ENCODE peak calls at places on chromosomes 3 and 15, in seven cellular contexts. One of them, this sample, is unnamed.

GRCh38 chr3:186882881-186883685 is 40.6 kb downstream of the ADIPOQ start:
- DNase-seq in A549: peak
- DNase-seq in heart left ventricle: no peak
- DNase-seq in GM12891: no peak
- DNase-seq in body of pancreas: no peak
- DNase-seq in ovary: no peak
- DNase-seq in tibial nerve: no peak
- DNase-seq in this sample: no peak

GRCh38 chr3:196988241-196989029 is 19.8 kb upstream of the PIGZ start:
- DNase-seq in GM12891: no peak
- DNase-seq in ovary: no peak
- DNase-seq in heart left ventricle: peak
- DNase-seq in body of pancreas: peak
- DNase-seq in A549: peak
- DNase-seq in tibial nerve: no peak
- DNase-seq in this sample: no peak

GRCh38 chr3:61438253-61439115 is 122.9 kb upstream of the PTPRG start:
- DNase-seq in ovary: no peak
- DNase-seq in GM12891: no peak
- DNase-seq in tibial nerve: no peak
- DNase-seq in heart left ventricle: no peak
- DNase-seq in body of pancreas: no peak
- DNase-seq in A549: no peak
- DNase-seq in this sample: no peak

GRCh38 chr3:139836656-139837464 is 98.1 kb upstream of the CLSTN2 start:
- DNase-seq in body of pancreas: peak
- DNase-seq in ovary: no peak
- DNase-seq in GM12891: no peak
- DNase-seq in tibial nerve: no peak
- DNase-seq in heart left ventricle: no peak
- DNase-seq in A549: no peak
- DNase-seq in this sample: no peak

GRCh38 chr15:29312387-29312786 is 42.8 kb upstream of the NSMCE3 start:
- DNase-seq in GM12891: no peak
- DNase-seq in body of pancreas: no peak
- DNase-seq in ovary: no peak
- DNase-seq in heart left ventricle: no peak
- DNase-seq in tibial nerve: no peak
- DNase-seq in A549: no peak
- DNase-seq in this sample: no peak

GRCh38 chr3:161354554-161354953 is 16.8 kb downstream of the SPTSSB start:
- DNase-seq in heart left ventricle: no peak
- DNase-seq in ovary: no peak
- DNase-seq in GM12891: no peak
- DNase-seq in tibial nerve: no peak
- DNase-seq in body of pancreas: no peak
- DNase-seq in A549: no peak
- DNase-seq in this sample: no peak

GRCh38 chr15:63322541-63322940 is 45.1 kb downstream of the APH1B start:
- DNase-seq in tibial nerve: peak
- DNase-seq in GM12891: no peak
- DNase-seq in heart left ventricle: peak
- DNase-seq in body of pancreas: peak
- DNase-seq in ovary: peak
- DNase-seq in A549: no peak
- DNase-seq in this sample: no peak

GRCh38 chr3:167228135-167228534 is 152.0 kb downstream of the ZBBX start:
- DNase-seq in body of pancreas: no peak
- DNase-seq in tibial nerve: no peak
- DNase-seq in GM12891: no peak
- DNase-seq in ovary: no peak
- DNase-seq in heart left ventricle: no peak
- DNase-seq in A549: no peak
- DNase-seq in this sample: no peak

GRCh38 chr15:79296583-79296982 is 14.1 kb downstream of the ANKRD34C start:
- DNase-seq in body of pancreas: no peak
- DNase-seq in A549: peak
- DNase-seq in tibial nerve: no peak
- DNase-seq in GM12891: no peak
- DNase-seq in ovary: no peak
- DNase-seq in heart left ventricle: no peak
- DNase-seq in this sample: no peak

GRCh38 chr3:194586839-194587238 is 46.4 kb downstream of the TMEM44 start:
- DNase-seq in GM12891: no peak
- DNase-seq in ovary: no peak
- DNase-seq in body of pancreas: no peak
- DNase-seq in A549: no peak
- DNase-seq in tibial nerve: no peak
- DNase-seq in heart left ventricle: no peak
- DNase-seq in this sample: no peak

GRCh38 chr15:72155021-72155621 is 36.9 kb downstream of the SENP8 start:
- DNase-seq in ovary: peak
- DNase-seq in tibial nerve: peak
- DNase-seq in heart left ventricle: peak
- DNase-seq in A549: peak
- DNase-seq in body of pancreas: peak
- DNase-seq in GM12891: no peak
- DNase-seq in this sample: no peak

GRCh38 chr15:65042776-65043322 is 2.3 kb upstream of the SLC51B start:
- DNase-seq in GM12891: no peak
- DNase-seq in body of pancreas: no peak
- DNase-seq in tibial nerve: no peak
- DNase-seq in heart left ventricle: no peak
- DNase-seq in ovary: no peak
- DNase-seq in A549: no peak
- DNase-seq in this sample: no peak

GRCh38 chr3:88180398-88180999 is 30.7 kb downstream of the C3orf38 start:
- DNase-seq in GM12891: peak
- DNase-seq in ovary: no peak
- DNase-seq in tibial nerve: peak
- DNase-seq in A549: peak
- DNase-seq in heart left ventricle: no peak
- DNase-seq in body of pancreas: no peak
- DNase-seq in this sample: no peak

GRCh38 chr3:189827108-189827507 is 195.9 kb downstream of the TP63 start:
- DNase-seq in GM12891: no peak
- DNase-seq in ovary: no peak
- DNase-seq in body of pancreas: no peak
- DNase-seq in A549: no peak
- DNase-seq in tibial nerve: no peak
- DNase-seq in heart left ventricle: no peak
- DNase-seq in this sample: no peak

GRCh38 chr15:55742498-55742926 is 440 bp downstream of the PRTG start:
- DNase-seq in A549: peak
- DNase-seq in body of pancreas: peak
- DNase-seq in tibial nerve: no peak
- DNase-seq in ovary: peak
- DNase-seq in heart left ventricle: peak
- DNase-seq in GM12891: peak
- DNase-seq in this sample: no peak

GRCh38 chr3:37872413-37873160 is 10.9 kb downstream of the CTDSPL start:
- DNase-seq in GM12891: no peak
- DNase-seq in A549: no peak
- DNase-seq in heart left ventricle: no peak
- DNase-seq in tibial nerve: no peak
- DNase-seq in body of pancreas: no peak
- DNase-seq in ovary: no peak
- DNase-seq in this sample: no peak

GRCh38 chr15:66633346-66633745 is 67.5 kb upstream of the LCTL start:
- DNase-seq in body of pancreas: no peak
- DNase-seq in heart left ventricle: no peak
- DNase-seq in A549: no peak
- DNase-seq in ovary: no peak
- DNase-seq in GM12891: no peak
- DNase-seq in tibial nerve: no peak
- DNase-seq in this sample: no peak

GRCh38 chr3:54830658-54831057 is 97.2 kb downstream of the LRTM1 start:
- DNase-seq in heart left ventricle: no peak
- DNase-seq in GM12891: no peak
- DNase-seq in tibial nerve: no peak
- DNase-seq in body of pancreas: no peak
- DNase-seq in ovary: no peak
- DNase-seq in A549: peak
- DNase-seq in this sample: no peak

GRCh38 chr3:33438871-33439270 is 1.3 kb downstream of the UBP1 start:
- DNase-seq in ovary: no peak
- DNase-seq in body of pancreas: no peak
- DNase-seq in tibial nerve: no peak
- DNase-seq in GM12891: no peak
- DNase-seq in A549: no peak
- DNase-seq in heart left ventricle: no peak
- DNase-seq in this sample: no peak

GRCh38 chr3:33441322-33441976 is 1.2 kb upstream of the UBP1 start:
- DNase-seq in ovary: no peak
- DNase-seq in GM12891: no peak
- DNase-seq in heart left ventricle: no peak
- DNase-seq in A549: no peak
- DNase-seq in tibial nerve: peak
- DNase-seq in body of pancreas: no peak
- DNase-seq in this sample: peak

GRCh38 chr3:33440578-33441321 is 545 bp upstream of the UBP1 start:
- DNase-seq in GM12891: no peak
- DNase-seq in heart left ventricle: peak
- DNase-seq in tibial nerve: peak
- DNase-seq in A549: peak
- DNase-seq in ovary: peak
- DNase-seq in body of pancreas: peak
- DNase-seq in this sample: peak

GRCh38 chr3:33439421-33440327 is 531 bp downstream of the UBP1 start:
- DNase-seq in body of pancreas: peak
- DNase-seq in ovary: peak
- DNase-seq in tibial nerve: peak
- DNase-seq in A549: peak
- DNase-seq in heart left ventricle: peak
- DNase-seq in GM12891: peak
- DNase-seq in this sample: peak

DNA sequence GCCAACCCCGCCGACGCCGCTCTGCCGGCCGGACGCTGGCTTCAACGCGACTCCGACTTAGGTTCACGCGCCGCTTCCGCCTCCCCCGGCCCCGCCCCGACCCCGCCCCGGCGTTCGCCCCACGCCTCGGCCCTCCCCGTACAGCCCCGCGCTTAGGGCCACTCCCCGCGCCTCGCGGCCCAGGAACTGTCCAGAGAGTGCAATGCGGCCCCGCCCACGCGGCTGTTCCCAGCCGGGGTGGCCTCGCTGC is at the start of gene UBP1:
- DNase-seq in heart left ventricle: peak
- DNase-seq in GM12891: peak
- DNase-seq in ovary: peak
- DNase-seq in A549: no peak
- DNase-seq in body of pancreas: no peak
- DNase-seq in tibial nerve: no peak
- DNase-seq in this sample: no peak
- TF ChIP-seq POLR2A in heart left ventricle: peak
- TF ChIP-seq POLR2A in GM12891: no peak
- TF ChIP-seq POLR2A in ovary: no peak
- TF ChIP-seq POLR2A in A549: peak
- TF ChIP-seq POLR2A in body of pancreas: no peak
- TF ChIP-seq POLR2A in tibial nerve: no peak
- TF ChIP-seq POLR2A in this sample: no peak

GRCh38 chr15:85702321-85703230 is 92.1 kb downstream of the KLHL25 start:
- DNase-seq in body of pancreas: no peak
- DNase-seq in ovary: no peak
- DNase-seq in GM12891: no peak
- DNase-seq in heart left ventricle: no peak
- DNase-seq in tibial nerve: no peak
- DNase-seq in A549: no peak
- DNase-seq in this sample: no peak
- TF ChIP-seq POLR2A in body of pancreas: no peak
- TF ChIP-seq POLR2A in ovary: no peak
- TF ChIP-seq POLR2A in GM12891: peak
- TF ChIP-seq POLR2A in heart left ventricle: no peak
- TF ChIP-seq POLR2A in tibial nerve: no peak
- TF ChIP-seq POLR2A in A549: no peak
- TF ChIP-seq POLR2A in this sample: peak

GRCh38 chr3:50245251-50245745 is 9.3 kb downstream of the GNAI2 start:
- DNase-seq in ovary: no peak
- DNase-seq in tibial nerve: no peak
- DNase-seq in body of pancreas: no peak
- DNase-seq in GM12891: no peak
- DNase-seq in A549: no peak
- DNase-seq in heart left ventricle: no peak
- DNase-seq in this sample: no peak

GRCh38 chr3:50249459-50249858 is 13.5 kb downstream of the GNAI2 start:
- DNase-seq in body of pancreas: no peak
- DNase-seq in tibial nerve: no peak
- DNase-seq in GM12891: no peak
- DNase-seq in A549: no peak
- DNase-seq in heart left ventricle: no peak
- DNase-seq in ovary: no peak
- DNase-seq in this sample: no peak

GRCh38 chr3:50245831-50246516 is 10.0 kb downstream of the GNAI2 start:
- DNase-seq in heart left ventricle: peak
- DNase-seq in GM12891: peak
- DNase-seq in body of pancreas: peak
- DNase-seq in tibial nerve: peak
- DNase-seq in ovary: peak
- DNase-seq in A549: peak
- DNase-seq in this sample: peak

GRCh38 chr3:50248387-50248786 is 12.4 kb downstream of the GNAI2 start:
- DNase-seq in A549: no peak
- DNase-seq in heart left ventricle: peak
- DNase-seq in body of pancreas: no peak
- DNase-seq in tibial nerve: no peak
- DNase-seq in GM12891: no peak
- DNase-seq in ovary: no peak
- DNase-seq in this sample: no peak

GRCh38 chr3:50246517-50246954 is 10.5 kb downstream of the GNAI2 start:
- DNase-seq in body of pancreas: no peak
- DNase-seq in ovary: no peak
- DNase-seq in GM12891: peak
- DNase-seq in tibial nerve: no peak
- DNase-seq in heart left ventricle: no peak
- DNase-seq in A549: peak
- DNase-seq in this sample: no peak
- TF ChIP-seq POLR2A in body of pancreas: no peak
- TF ChIP-seq POLR2A in ovary: no peak
- TF ChIP-seq POLR2A in GM12891: no peak
- TF ChIP-seq POLR2A in tibial nerve: no peak
- TF ChIP-seq POLR2A in heart left ventricle: peak
- TF ChIP-seq POLR2A in A549: no peak
- TF ChIP-seq POLR2A in this sample: peak

GRCh38 chr15:48877630-48878595 is at the start of gene EID1:
- DNase-seq in A549: peak
- DNase-seq in heart left ventricle: peak
- DNase-seq in GM12891: peak
- DNase-seq in tibial nerve: peak
- DNase-seq in ovary: peak
- DNase-seq in body of pancreas: peak
- DNase-seq in this sample: peak
- TF ChIP-seq POLR2A in A549: peak
- TF ChIP-seq POLR2A in heart left ventricle: peak
- TF ChIP-seq POLR2A in GM12891: peak
- TF ChIP-seq POLR2A in tibial nerve: peak
- TF ChIP-seq POLR2A in ovary: peak
- TF ChIP-seq POLR2A in body of pancreas: peak
- TF ChIP-seq POLR2A in this sample: peak

DNA sequence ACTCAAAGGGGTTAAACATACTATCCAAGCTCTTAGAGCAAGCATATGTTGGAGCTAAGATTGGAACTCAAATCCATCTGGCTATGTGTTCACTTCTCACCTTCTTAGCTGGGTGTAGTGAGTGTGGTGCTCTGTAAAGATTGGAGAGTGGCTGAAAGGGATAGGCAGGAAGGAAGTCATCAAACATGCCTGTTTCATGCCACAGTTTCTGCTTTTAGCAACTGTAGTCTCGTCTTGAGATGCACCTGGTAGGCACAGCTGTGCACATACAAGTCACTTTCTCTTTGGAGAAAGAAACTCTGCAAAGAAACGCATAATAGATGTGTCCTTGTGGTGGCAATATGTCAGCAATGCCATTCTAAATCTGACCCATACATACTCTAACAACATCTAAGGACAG is 189.2 kb upstream of the MDFIC2 start:
- DNase-seq in ovary: no peak
- DNase-seq in tibial nerve: no peak
- DNase-seq in A549: no peak
- DNase-seq in body of pancreas: no peak
- DNase-seq in GM12891: no peak
- DNase-seq in heart left ventricle: no peak
- DNase-seq in this sample: no peak
- TF ChIP-seq POLR2A in ovary: no peak
- TF ChIP-seq POLR2A in tibial nerve: no peak
- TF ChIP-seq POLR2A in A549: no peak
- TF ChIP-seq POLR2A in body of pancreas: no peak
- TF ChIP-seq POLR2A in GM12891: no peak
- TF ChIP-seq POLR2A in heart left ventricle: no peak
- TF ChIP-seq POLR2A in this sample: no peak

This sample was measured in esophagus squamous epithelium.